ENCODE peak calls at places on chromosomes 7 and 10, in five cellular contexts. I, V, F, M and X are unnamed samples.

GRCh38 chr7:47227762-47228177 is 354.1 kb downstream of the TNS3 start:
- DNase-seq in M (no peak), I (peak), F (no peak), V (no peak), X (no peak)

GRCh38 chr7:75638607-75639070 is 100.1 kb downstream of the HIP1 start:
- DNase-seq in I (peak), V (peak), F (no peak), M (peak), X (peak)

GRCh38 chr7:105126436-105126975 is 112.5 kb downstream of the KMT2E start:
- DNase-seq in M (no peak), V (no peak), I (no peak), F (no peak), X (no peak)

GRCh38 chr7:103082497-103082896 is 7.6 kb downstream of the ARMC10 start:
- DNase-seq in F (no peak), M (no peak), I (no peak), V (peak), X (no peak)

GRCh38 chr7:76342222-76342621 is 16.6 kb downstream of the YWHAG start:
- DNase-seq in F (no peak), M (no peak), V (no peak), I (no peak), X (peak)

GRCh38 chr7:20351901-20352300 is 21.2 kb downstream of the ITGB8 start:
- DNase-seq in M (no peak), V (no peak), F (no peak), I (no peak), X (no peak)

GRCh38 chr7:66296001-66296521 is 90.9 kb downstream of the TPST1 start:
- DNase-seq in F (peak), I (no peak), V (no peak), M (no peak), X (no peak)

GRCh38 chr7:40267583-40267982 is 132.8 kb downstream of the SUGCT start:
- DNase-seq in F (no peak), V (no peak), M (no peak), I (no peak), X (no peak)

GRCh38 chr10:76779163-76779820 is 858.3 kb downstream of the KCNMA1 start:
- DNase-seq in V (peak), F (no peak), M (no peak), I (no peak), X (no peak)

GRCh38 chr10:84348860-84349259 is 20.5 kb downstream of the CCSER2 start:
- DNase-seq in M (no peak), I (no peak), V (no peak), F (no peak), X (no peak)

GRCh38 chr7:113292105-113292504 is 173.8 kb upstream of the SMIM30 start:
- DNase-seq in F (no peak), I (no peak), V (no peak), M (no peak), X (no peak)

GRCh38 chr7:37230221-37230620 is 218.4 kb downstream of the ELMO1 start:
- DNase-seq in V (no peak), M (no peak), F (no peak), I (no peak), X (peak)

GRCh38 chr10:12958546-12959110 is 42.9 kb downstream of the CCDC3 start:
- DNase-seq in M (no peak), F (no peak), V (no peak), I (no peak), X (no peak)

GRCh38 chr7:39133088-39133487 is 155.4 kb downstream of the POU6F2 start:
- DNase-seq in M (no peak), F (no peak), V (no peak), I (no peak), X (no peak)

GRCh38 chr10:124992462-124993344 is 50.8 kb downstream of the ZRANB1 start:
- DNase-seq in I (peak), V (peak), M (peak), F (peak), X (peak)

GRCh38 chr7:149854611-149855367 is 16.6 kb downstream of the ZNF862 start:
- DNase-seq in V (peak), M (peak), F (no peak), I (peak), X (peak)

GRCh38 chr10:20271490-20271889 is 455.3 kb downstream of the PLXDC2 start:
- DNase-seq in V (peak), I (no peak), M (no peak), F (no peak), X (no peak)

GRCh38 chr10:36677170-36677768 is 448.1 kb upstream of the ANKRD30A start:
- DNase-seq in V (no peak), M (no peak), F (no peak), I (no peak), X (no peak)

GRCh38 chr10:123945506-123945905 is 53.9 kb upstream of the CPXM2 start:
- DNase-seq in I (no peak), F (no peak), V (peak), M (no peak), X (no peak)

GRCh38 chr10:28551086-28551485 is 18.2 kb downstream of the WAC start:
- DNase-seq in V (no peak), M (no peak), F (no peak), I (no peak), X (no peak)

GRCh38 chr10:101646369-101646768 is 48.6 kb downstream of the FBXW4 start:
- DNase-seq in I (no peak), F (no peak), V (no peak), M (peak), X (peak)

GRCh38 chr7:101935521-101936141 is 118.2 kb downstream of the CUX1 start:
- DNase-seq in V (no peak), F (no peak), M (peak), I (peak), X (peak)

GRCh38 chr7:134316539-134317344 is at the start of gene SLC35B4:
- DNase-seq in V (peak), M (peak), I (peak), F (peak), X (peak)

GRCh38 chr7:74371381-74372059 is 82.2 kb upstream of the GTF2IRD1 start:
- DNase-seq in V (peak), I (peak), F (no peak), M (peak), X (no peak)

GRCh38 chr10:17671307-17671706 is 27.4 kb downstream of the STAM start:
- DNase-seq in I (no peak), V (peak), M (no peak), F (no peak), X (no peak)

GRCh38 chr10:78972947-78973900 is 95.5 kb upstream of the ZMIZ1 start:
- DNase-seq in V (peak), F (peak), M (peak), I (peak), X (peak)

GRCh38 chr7:45026984-45027773 is 27.2 kb downstream of the CCM2 start:
- DNase-seq in I (no peak), F (peak), M (no peak), V (no peak), X (no peak)

GRCh38 chr10:127945335-127945734 is 38.4 kb downstream of the PTPRE start:
- DNase-seq in I (peak), V (no peak), F (peak), M (peak), X (no peak)

GRCh38 chr10:93468532-93469213 is 13.5 kb downstream of the MYOF start:
- DNase-seq in F (no peak), V (no peak), M (no peak), I (no peak), X (no peak)

GRCh38 chr10:93473161-93473560 is 9.0 kb downstream of the MYOF start:
- DNase-seq in I (no peak), M (no peak), F (no peak), V (no peak), X (peak)

GRCh38 chr10:93473804-93474472 is 8.2 kb downstream of the MYOF start:
- DNase-seq in V (no peak), I (no peak), F (no peak), M (no peak), X (peak)

GRCh38 chr10:93469454-93469853 is 12.7 kb downstream of the MYOF start:
- DNase-seq in V (no peak), M (no peak), I (no peak), F (no peak), X (peak)

GRCh38 chr10:93471110-93471651 is 11.0 kb downstream of the MYOF start:
- DNase-seq in I (no peak), V (no peak), F (no peak), M (no peak), X (peak)
- TF ChIP-seq POLR2AphosphoS5 in I (peak), V (no peak), F (no peak), M (peak), X (peak)

GRCh38 chr7:18570890-18571478 is 75.4 kb downstream of the HDAC9 start:
- DNase-seq in F (no peak), V (peak), M (no peak), I (no peak), X (no peak)
- TF ChIP-seq CTCF in F (no peak), V (peak), M (peak), I (peak), X (no peak)

DNA sequence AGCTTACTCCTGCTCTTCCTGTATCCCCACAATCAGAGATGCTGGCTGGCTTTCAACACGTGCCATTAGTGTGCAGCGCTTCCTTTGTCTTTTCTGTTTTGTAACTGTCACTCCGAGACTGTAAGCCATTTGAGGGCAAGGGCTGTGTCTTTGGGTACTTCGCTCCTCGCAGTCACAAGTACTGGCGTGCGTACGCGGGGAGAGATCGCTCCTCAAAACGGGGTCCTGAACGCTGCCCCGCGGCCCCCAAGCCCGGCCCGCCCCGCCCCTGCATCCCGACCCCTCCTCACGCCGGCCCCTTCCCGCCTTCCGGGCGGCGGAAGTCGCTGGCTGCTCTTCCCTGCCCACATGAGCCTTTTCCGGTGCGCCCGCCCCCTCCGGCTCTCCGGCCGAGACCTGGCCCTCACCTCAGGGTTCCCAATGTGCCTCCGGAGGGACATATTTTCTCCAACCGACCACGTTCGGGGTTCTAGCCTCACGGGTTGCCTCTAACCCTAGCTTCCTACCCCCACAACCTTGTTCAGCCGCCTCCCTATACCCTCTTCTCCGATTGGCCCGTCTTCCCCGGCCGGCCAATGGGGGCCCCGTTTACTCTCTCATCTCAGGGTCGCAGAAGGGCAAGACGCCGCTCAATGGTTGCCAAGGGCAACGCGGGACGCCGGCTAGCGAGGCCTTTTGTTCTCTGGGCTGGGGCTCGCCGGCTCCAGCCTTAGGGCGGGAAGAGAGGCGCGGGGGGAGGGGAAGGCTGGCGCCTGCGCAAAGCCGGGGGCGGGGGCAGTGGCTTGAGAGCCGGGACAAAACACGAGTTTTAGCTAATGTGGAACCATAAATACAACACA is at the start of gene CEP41:
- DNase-seq in F (peak), I (peak), V (peak), M (peak), X (peak)
- TF ChIP-seq POLR2AphosphoS5 in F (peak), I (peak), V (peak), M (peak), X (peak)

GRCh38 chr7:1027285-1028043 is 16.9 kb upstream of the GPR146 start:
- DNase-seq in I (no peak), F (no peak), M (no peak), V (peak), X (no peak)
- TF ChIP-seq CTCF in I (no peak), F (no peak), M (no peak), V (no peak), X (no peak)

GRCh38 chr7:128961030-128961659 is 23.4 kb downstream of the IRF5 start:
- DNase-seq in F (no peak), M (no peak), V (no peak), I (no peak), X (no peak)
- TF ChIP-seq POLR2AphosphoS5 in F (no peak), M (no peak), V (no peak), I (no peak), X (no peak)

GRCh38 chr7:100157334-100158228 is 942 bp downstream of the TRAPPC14 start:
- DNase-seq in F (peak), V (peak), I (peak), M (no peak), X (peak)
- TF ChIP-seq CTCF in F (no peak), V (no peak), I (peak), M (no peak), X (no peak)

DNA sequence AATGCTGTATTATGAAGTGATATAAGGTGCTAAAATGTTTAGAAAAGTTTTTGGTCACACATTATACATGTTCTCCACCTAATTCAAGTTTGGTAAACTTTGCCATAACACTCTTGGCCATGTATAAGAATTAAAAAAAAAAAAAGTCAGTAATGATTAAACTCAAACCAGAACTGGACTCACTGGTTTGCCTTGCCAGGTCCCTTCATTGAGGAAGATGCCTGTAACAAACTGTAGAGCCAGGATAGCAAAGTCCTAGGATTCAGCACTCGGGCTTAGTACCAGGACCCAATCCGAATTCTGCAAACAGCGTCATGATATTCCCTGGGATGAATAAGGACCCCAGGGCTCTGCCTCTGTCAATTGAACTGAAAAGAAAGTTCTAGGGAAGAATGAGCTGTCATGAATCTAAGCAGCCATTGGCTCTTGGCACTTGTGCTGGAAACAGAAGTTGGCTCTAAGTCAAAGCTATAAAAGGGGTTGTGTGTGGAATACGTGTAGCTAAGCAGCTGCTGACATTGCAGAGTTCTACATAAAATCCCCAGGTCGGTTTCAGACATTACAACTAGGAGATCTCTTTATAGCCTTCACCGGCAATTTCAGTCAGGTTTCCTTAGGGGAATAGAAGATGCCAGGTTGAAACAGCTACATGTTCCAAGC is 216.8 kb downstream of the C7orf25 start:
- DNase-seq in M (peak), I (no peak), F (no peak), V (no peak), X (no peak)
- TF ChIP-seq POLR2AphosphoS5 in M (no peak), I (no peak), F (no peak), V (no peak), X (peak)

GRCh38 chr10:14834588-14834987 is 3.2 kb downstream of the CDNF start:
- DNase-seq in I (peak), M (no peak), F (no peak), V (peak), X (no peak)
- TF ChIP-seq CTCF in I (no peak), M (no peak), F (no peak), V (no peak), X (no peak)